ENCODE peak calls at places on chromosomes 11 and 22, in ten cellular contexts. Z is mammary epithelial cell, I is MM.1S, V is HAP-1, C is BJ, R is Caco-2, Y is NT2/D1, S is lower lobe of right lung, P is colonic mucosa, W is lung. U is an unnamed sample. For H3K36me3, the result is how much of the 10 kb centered on the place peaks cover.

GRCh38 chr11:61057615-61058014 is 44.7 kb upstream of the CD5 start:
- DNase-seq in W (no peak), V (no peak), R (no peak), P (no peak), Y (no peak), S (no peak), I (no peak), Z (no peak), C (no peak), U (no peak)

GRCh38 chr22:24467340-24467739 is 27.8 kb upstream of the UPB1 start:
- DNase-seq in Y (no peak), C (no peak), I (no peak), R (no peak), P (no peak), Z (no peak), V (no peak), S (no peak), W (no peak), U (no peak)

GRCh38 chr11:115550291-115551059 is 46.3 kb upstream of the CADM1 start:
- DNase-seq in P (no peak), Y (no peak), I (no peak), C (no peak), W (peak), Z (no peak), R (no peak), V (no peak), S (no peak), U (no peak)

GRCh38 chr11:44208976-44209603 is 100.8 kb downstream of the ALX4 start:
- DNase-seq in R (no peak), V (no peak), S (no peak), W (no peak), Y (no peak), C (no peak), I (no peak), Z (no peak), P (no peak), U (no peak)

GRCh38 chr11:7672960-7673723 is at the start of gene CYB5R2:
- DNase-seq in C (no peak), R (peak), Z (no peak), S (peak), V (no peak), I (no peak), P (peak), W (peak), Y (peak), U (peak)

GRCh38 chr11:94513091-94513490 is 830 bp downstream of the C11orf97 start:
- DNase-seq in S (no peak), W (no peak), Y (no peak), R (no peak), I (no peak), P (peak), C (no peak), Z (peak), V (no peak), U (no peak)

GRCh38 chr22:50009765-50010675 is 2.5 kb downstream of the IL17REL start:
- DNase-seq in W (no peak), P (no peak), I (no peak), C (no peak), Z (no peak), V (no peak), R (no peak), S (peak), Y (no peak), U (no peak)

GRCh38 chr11:75867778-75868374 is 52.9 kb downstream of the UVRAG start:
- DNase-seq in C (no peak), Z (peak), I (peak), Y (peak), P (peak), S (no peak), W (peak), R (peak), V (peak), U (no peak)

GRCh38 chr11:4569075-4569474 is 12.5 kb upstream of the OR52I2 start:
- DNase-seq in P (no peak), W (no peak), R (no peak), C (no peak), S (no peak), Y (no peak), Z (no peak), I (no peak), V (no peak), U (no peak)

GRCh38 chr22:19811211-19811621 is 43.5 kb downstream of the GNB1L start:
- DNase-seq in W (no peak), P (peak), Y (no peak), C (no peak), I (no peak), Z (no peak), S (peak), R (no peak), V (no peak), U (no peak)

GRCh38 chr11:134939905-134940304 is 527.9 kb upstream of the B3GAT1 start:
- DNase-seq in Z (no peak), R (peak), C (no peak), Y (no peak), S (no peak), P (no peak), V (peak), I (no peak), W (no peak), U (no peak)

GRCh38 chr11:117582491-117582890 is 214.5 kb downstream of the DSCAML1 start:
- DNase-seq in Z (no peak), C (no peak), P (no peak), W (no peak), S (no peak), Y (no peak), V (no peak), R (no peak), I (no peak), U (no peak)

GRCh38 chr11:58573451-58574104 is 2.1 kb downstream of the LPXN start:
- DNase-seq in W (no peak), Z (peak), I (peak), Y (no peak), P (peak), S (peak), V (no peak), R (no peak), C (peak), U (peak)

GRCh38 chr11:16194566-16194965 is 161.8 kb downstream of the SOX6 start:
- DNase-seq in I (no peak), Z (no peak), V (no peak), Y (no peak), W (no peak), P (no peak), C (no peak), R (no peak), S (no peak), U (no peak)

DNA sequence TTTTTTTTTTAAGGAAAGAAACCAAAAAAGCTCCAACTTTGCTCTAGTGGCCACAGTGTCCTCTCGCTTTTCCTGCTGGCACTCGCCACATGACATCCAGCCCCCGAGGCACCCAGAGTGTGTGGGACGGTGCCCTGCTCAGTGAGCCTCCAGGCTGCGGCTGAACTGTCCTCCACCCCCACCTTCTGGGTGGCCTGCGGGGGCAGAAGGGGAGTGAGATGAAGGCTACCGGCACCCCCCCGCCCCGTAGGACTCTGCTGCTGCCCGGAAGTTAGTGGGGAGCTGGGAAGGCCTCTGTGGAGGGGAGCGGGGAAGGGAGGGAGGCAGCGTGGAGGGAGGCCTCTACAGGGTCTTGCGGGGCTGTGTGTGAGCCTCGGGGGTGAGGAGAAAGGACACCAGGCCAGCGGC is 264.4 kb downstream of the CTTN start:
- DNase-seq in P (no peak), I (no peak), V (no peak), C (no peak), R (no peak), W (no peak), Z (no peak), Y (no peak), S (no peak), U (no peak)
- H3K4me3 ChIP-seq in P (no peak), I (no peak), V (no peak), C (no peak), R (no peak), W (no peak), Z (no peak), Y (peak), S (no peak), U (no peak)

DNA sequence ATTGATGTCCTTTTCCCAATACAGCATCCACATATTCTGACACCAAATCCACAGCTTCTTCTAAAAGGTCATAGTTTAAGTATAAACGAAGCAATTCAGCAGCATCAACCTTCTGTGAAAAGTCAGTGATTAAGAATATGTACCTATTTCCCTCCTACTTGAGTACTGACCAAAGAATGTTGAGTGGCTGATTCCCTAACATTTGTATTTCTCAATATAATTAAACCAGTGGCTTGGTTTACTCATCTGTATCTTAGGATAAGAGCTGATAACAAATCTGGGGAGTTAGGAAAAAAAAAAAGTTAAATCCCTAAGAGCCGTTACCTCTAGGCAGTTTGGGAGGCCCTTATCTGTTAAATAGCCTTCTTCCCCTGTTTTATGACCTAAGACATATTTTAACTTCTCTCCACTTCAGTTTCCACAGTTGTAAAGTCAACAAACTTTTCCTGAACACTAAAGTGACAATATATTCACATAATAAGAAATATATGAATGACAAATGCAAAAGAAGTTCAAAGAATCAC is 16.0 kb upstream of the FNBP4 start:
- DNase-seq in Y (no peak), I (no peak), Z (no peak), W (no peak), P (no peak), C (no peak), S (no peak), R (no peak), V (no peak), U (no peak)
- H3K36me3 ChIP-seq in Y (half or more), I (under half), Z (half or more), W (under half), P (under half), C (under half), S (half or more), R (under half), V (half or more), U (under half)

DNA sequence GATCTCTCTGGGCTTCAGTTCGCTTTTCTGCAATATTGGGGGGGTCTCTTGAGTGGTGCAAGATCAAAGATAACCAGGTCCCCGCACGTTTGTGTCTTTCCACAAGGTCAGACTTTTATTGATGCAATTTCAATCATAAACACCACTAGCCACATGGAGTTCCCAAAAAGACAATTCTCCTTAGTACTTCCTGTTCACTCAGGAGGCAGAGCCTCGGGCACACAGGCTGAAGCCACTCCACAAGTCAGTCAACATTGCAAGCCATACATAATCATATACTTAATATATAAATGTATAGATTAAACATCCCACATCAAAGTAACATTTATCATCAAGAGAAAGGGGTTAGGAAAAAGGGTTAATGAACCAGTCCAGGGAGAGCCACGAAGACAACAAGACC is 12.0 kb downstream of the ST14 start:
- DNase-seq in S (no peak), R (no peak), P (no peak), C (no peak), Z (no peak), V (no peak), I (no peak), Y (no peak), W (no peak), U (no peak)
- H3K4me3 ChIP-seq in S (no peak), R (no peak), P (no peak), C (no peak), Z (no peak), V (no peak), I (no peak), Y (no peak), W (no peak), U (no peak)

GRCh38 chr11:71474771-71475483 is 21.9 kb downstream of the NADSYN1 start:
- DNase-seq in S (no peak), P (no peak), W (no peak), R (no peak), V (no peak), Z (no peak), I (no peak), C (no peak), Y (no peak), U (no peak)
- H3K36me3 ChIP-seq in S (half or more), P (under half), W (under half), R (under half), V (under half), Z (under half), I (under half), C (under half), Y (half or more), U (half or more)

U was measured in GM06990.